ENCODE peak calls at places on chromosome 15, in five cellular contexts. One of them, this sample, is unnamed.

GRCh38 chr15:43185161-43186002 is at the start of gene CCNDBP1:
- DNase-seq in progenitor cell of endocrine pancreas: peak; percentile 86
- DNase-seq in NB4: peak; percentile 97
- DNase-seq in body of pancreas: peak; percentile 98
- DNase-seq in Calu3: peak; percentile 92
- DNase-seq in this sample: peak; percentile 96

GRCh38 chr15:48250640-48251076 is 44.6 kb downstream of the SLC12A1 start:
- DNase-seq in progenitor cell of endocrine pancreas: no peak
- DNase-seq in body of pancreas: peak; percentile 37
- DNase-seq in Calu3: peak; percentile 50
- DNase-seq in NB4: peak; percentile 62
- DNase-seq in this sample: peak; percentile 43

GRCh38 chr15:42274693-42274971 is 1.4 kb upstream of the TMEM87A start:
- DNase-seq in Calu3: no peak
- DNase-seq in progenitor cell of endocrine pancreas: no peak
- DNase-seq in body of pancreas: no peak
- DNase-seq in NB4: peak; percentile 35
- DNase-seq in this sample: no peak

GRCh38 chr15:63896336-63897115 is 62.8 kb upstream of the HERC1 start:
- DNase-seq in progenitor cell of endocrine pancreas: no peak
- DNase-seq in Calu3: peak; percentile 48
- DNase-seq in NB4: peak; percentile 92
- DNase-seq in body of pancreas: peak; percentile 68
- DNase-seq in this sample: peak; percentile 71

GRCh38 chr15:64333986-64334385 is 22.0 kb downstream of the CSNK1G1 start:
- DNase-seq in Calu3: no peak
- DNase-seq in progenitor cell of endocrine pancreas: no peak
- DNase-seq in NB4: no peak
- DNase-seq in body of pancreas: no peak
- DNase-seq in this sample: no peak

GRCh38 chr15:54345827-54346226 is 367.6 kb downstream of the UNC13C start:
- DNase-seq in Calu3: no peak
- DNase-seq in body of pancreas: no peak
- DNase-seq in progenitor cell of endocrine pancreas: no peak
- DNase-seq in NB4: no peak
- DNase-seq in this sample: no peak

GRCh38 chr15:94293411-94294402 is 62.3 kb downstream of the MCTP2 start:
- DNase-seq in Calu3: no peak
- DNase-seq in progenitor cell of endocrine pancreas: no peak
- DNase-seq in NB4: no peak
- DNase-seq in body of pancreas: no peak
- DNase-seq in this sample: no peak

GRCh38 chr15:53312707-53313106 is 446.8 kb downstream of the WDR72 start:
- DNase-seq in NB4: no peak
- DNase-seq in body of pancreas: no peak
- DNase-seq in progenitor cell of endocrine pancreas: no peak
- DNase-seq in Calu3: no peak
- DNase-seq in this sample: no peak

GRCh38 chr15:93235926-93236781 is 147.1 kb upstream of the RGMA start:
- DNase-seq in body of pancreas: peak; percentile 77
- DNase-seq in progenitor cell of endocrine pancreas: no peak
- DNase-seq in Calu3: no peak
- DNase-seq in NB4: peak; percentile 90
- DNase-seq in this sample: no peak

GRCh38 chr15:59828262-59828661 is 139.1 kb upstream of the BNIP2 start:
- DNase-seq in body of pancreas: no peak
- DNase-seq in NB4: no peak
- DNase-seq in Calu3: no peak
- DNase-seq in progenitor cell of endocrine pancreas: no peak
- DNase-seq in this sample: no peak

GRCh38 chr15:26759991-26760390 is 12.9 kb downstream of the GABRB3 start:
- DNase-seq in body of pancreas: no peak
- DNase-seq in NB4: no peak
- DNase-seq in progenitor cell of endocrine pancreas: no peak
- DNase-seq in Calu3: no peak
- DNase-seq in this sample: no peak

GRCh38 chr15:100005715-100006114 is 272.5 kb upstream of the LYSMD4 start:
- DNase-seq in progenitor cell of endocrine pancreas: no peak
- DNase-seq in NB4: no peak
- DNase-seq in Calu3: no peak
- DNase-seq in body of pancreas: no peak
- DNase-seq in this sample: no peak

GRCh38 chr15:85091990-85092389 is 110.3 kb downstream of the PDE8A start:
- DNase-seq in NB4: no peak
- DNase-seq in progenitor cell of endocrine pancreas: no peak
- DNase-seq in body of pancreas: no peak
- DNase-seq in Calu3: no peak
- DNase-seq in this sample: no peak

GRCh38 chr15:70703483-70703882 is 59.9 kb downstream of the UACA start:
- DNase-seq in Calu3: peak; percentile 28
- DNase-seq in NB4: no peak
- DNase-seq in progenitor cell of endocrine pancreas: no peak
- DNase-seq in body of pancreas: no peak
- DNase-seq in this sample: no peak

GRCh38 chr15:78216276-78217229 is 17.8 kb downstream of the ACSBG1 start:
- DNase-seq in body of pancreas: peak; percentile 98
- DNase-seq in Calu3: peak; percentile 77
- DNase-seq in NB4: no peak
- DNase-seq in progenitor cell of endocrine pancreas: no peak
- DNase-seq in this sample: no peak

GRCh38 chr15:43239732-43240491 is 19.1 kb upstream of the EPB42 start:
- DNase-seq in body of pancreas: no peak
- DNase-seq in Calu3: no peak
- DNase-seq in progenitor cell of endocrine pancreas: no peak
- DNase-seq in NB4: peak; percentile 96
- DNase-seq in this sample: peak; percentile 56

GRCh38 chr15:68584704-68585573 is 6.1 kb downstream of the CORO2B start:
- DNase-seq in body of pancreas: no peak
- DNase-seq in NB4: no peak
- DNase-seq in progenitor cell of endocrine pancreas: no peak
- DNase-seq in Calu3: no peak
- DNase-seq in this sample: no peak

GRCh38 chr15:58513681-58514336 is 82.0 kb downstream of the LIPC start:
- DNase-seq in NB4: no peak
- DNase-seq in body of pancreas: no peak
- DNase-seq in progenitor cell of endocrine pancreas: no peak
- DNase-seq in Calu3: no peak
- DNase-seq in this sample: no peak

GRCh38 chr15:76829939-76830338 is 75.2 kb downstream of the SCAPER start:
- DNase-seq in progenitor cell of endocrine pancreas: no peak
- DNase-seq in body of pancreas: no peak
- DNase-seq in Calu3: no peak
- DNase-seq in NB4: no peak
- DNase-seq in this sample: no peak

GRCh38 chr15:81296673-81297072 is 27.3 kb downstream of the STARD5 start:
- DNase-seq in body of pancreas: peak; percentile 69
- DNase-seq in Calu3: no peak
- DNase-seq in NB4: peak; percentile 96
- DNase-seq in progenitor cell of endocrine pancreas: no peak
- DNase-seq in this sample: peak; percentile 89

GRCh38 chr15:33341943-33342342 is 31.2 kb downstream of the RYR3 start:
- DNase-seq in body of pancreas: no peak
- DNase-seq in progenitor cell of endocrine pancreas: no peak
- DNase-seq in NB4: no peak
- DNase-seq in Calu3: no peak
- DNase-seq in this sample: no peak

GRCh38 chr15:57485869-57486268 is 105.8 kb upstream of the MYZAP start:
- DNase-seq in NB4: no peak
- DNase-seq in Calu3: peak; percentile 88
- DNase-seq in body of pancreas: peak; percentile 79
- DNase-seq in progenitor cell of endocrine pancreas: no peak
- DNase-seq in this sample: no peak

GRCh38 chr15:38304486-38304885 is 51.9 kb downstream of the SPRED1 start:
- DNase-seq in Calu3: no peak
- DNase-seq in NB4: no peak
- DNase-seq in body of pancreas: no peak
- DNase-seq in progenitor cell of endocrine pancreas: no peak
- DNase-seq in this sample: no peak

GRCh38 chr15:59437473-59437776 is 561 bp upstream of the FAM81A start:
- DNase-seq in NB4: no peak
- DNase-seq in Calu3: no peak
- DNase-seq in body of pancreas: no peak
- DNase-seq in progenitor cell of endocrine pancreas: no peak
- DNase-seq in this sample: no peak

GRCh38 chr15:55588818-55589122 is 625 bp upstream of the PYGO1 start:
- DNase-seq in progenitor cell of endocrine pancreas: no peak
- DNase-seq in Calu3: no peak
- DNase-seq in NB4: no peak
- DNase-seq in body of pancreas: no peak
- DNase-seq in this sample: no peak

DNA sequence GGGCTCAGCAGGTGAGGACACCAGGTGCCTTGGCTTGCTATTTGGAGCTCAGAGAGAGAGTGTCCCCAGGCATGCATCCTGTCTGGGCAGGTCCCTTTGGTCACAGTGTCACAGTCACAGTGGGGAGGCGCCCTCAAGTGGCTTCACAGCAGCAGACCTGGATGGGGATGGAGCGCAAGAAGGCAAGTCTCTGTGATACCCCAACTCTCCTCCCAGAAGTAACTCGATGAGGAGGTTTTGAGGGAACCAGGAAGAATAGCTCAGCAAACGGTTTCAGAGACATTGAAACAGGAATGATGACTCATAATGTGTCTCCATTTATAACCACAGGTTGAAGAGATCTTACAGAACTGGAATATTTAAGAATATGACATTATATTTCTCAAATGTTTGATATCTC is 66.5 kb upstream of the SH3GL3 start:
- DNase-seq in progenitor cell of endocrine pancreas: peak; percentile 28
- DNase-seq in body of pancreas: peak; percentile 47
- DNase-seq in NB4: peak; percentile 50
- DNase-seq in Calu3: peak; percentile 79
- DNase-seq in this sample: peak; percentile 67
- TF ChIP-seq CTCF in progenitor cell of endocrine pancreas: peak; percentile 59
- TF ChIP-seq CTCF in body of pancreas: peak; percentile 26
- TF ChIP-seq CTCF in NB4: peak; percentile 36
- TF ChIP-seq CTCF in Calu3: no peak
- TF ChIP-seq CTCF in this sample: peak; percentile 18

GRCh38 chr15:45660231-45660979 is 25.6 kb downstream of the SQOR start:
- DNase-seq in progenitor cell of endocrine pancreas: no peak
- DNase-seq in body of pancreas: no peak
- DNase-seq in Calu3: peak; percentile 31
- DNase-seq in NB4: no peak
- DNase-seq in this sample: no peak
- TF ChIP-seq CTCF in progenitor cell of endocrine pancreas: no peak
- TF ChIP-seq CTCF in body of pancreas: no peak
- TF ChIP-seq CTCF in Calu3: no peak
- TF ChIP-seq CTCF in NB4: no peak
- TF ChIP-seq CTCF in this sample: no peak

GRCh38 chr15:74835312-74835823 is 7.6 kb downstream of the ULK3 start:
- DNase-seq in body of pancreas: peak; percentile 59
- DNase-seq in NB4: peak; percentile 62
- DNase-seq in progenitor cell of endocrine pancreas: peak; percentile 69
- DNase-seq in Calu3: peak; percentile 92
- DNase-seq in this sample: peak; percentile 59

GRCh38 chr15:74838117-74838516 is 4.8 kb downstream of the ULK3 start:
- DNase-seq in progenitor cell of endocrine pancreas: no peak
- DNase-seq in NB4: no peak
- DNase-seq in body of pancreas: no peak
- DNase-seq in Calu3: no peak
- DNase-seq in this sample: no peak

GRCh38 chr15:74838746-74839525 is 4.0 kb downstream of the ULK3 start:
- DNase-seq in body of pancreas: no peak
- DNase-seq in Calu3: no peak
- DNase-seq in progenitor cell of endocrine pancreas: no peak
- DNase-seq in NB4: peak; percentile 53
- DNase-seq in this sample: no peak

GRCh38 chr15:74836846-74837245 is 6.1 kb downstream of the ULK3 start:
- DNase-seq in body of pancreas: no peak
- DNase-seq in progenitor cell of endocrine pancreas: no peak
- DNase-seq in NB4: no peak
- DNase-seq in Calu3: no peak
- DNase-seq in this sample: no peak

GRCh38 chr15:74837482-74837881 is 5.5 kb downstream of the ULK3 start:
- DNase-seq in NB4: no peak
- DNase-seq in progenitor cell of endocrine pancreas: no peak
- DNase-seq in Calu3: no peak
- DNase-seq in body of pancreas: no peak
- DNase-seq in this sample: peak; percentile 26
- TF ChIP-seq CTCF in NB4: no peak
- TF ChIP-seq CTCF in progenitor cell of endocrine pancreas: no peak
- TF ChIP-seq CTCF in Calu3: no peak
- TF ChIP-seq CTCF in body of pancreas: no peak
- TF ChIP-seq CTCF in this sample: no peak

DNA sequence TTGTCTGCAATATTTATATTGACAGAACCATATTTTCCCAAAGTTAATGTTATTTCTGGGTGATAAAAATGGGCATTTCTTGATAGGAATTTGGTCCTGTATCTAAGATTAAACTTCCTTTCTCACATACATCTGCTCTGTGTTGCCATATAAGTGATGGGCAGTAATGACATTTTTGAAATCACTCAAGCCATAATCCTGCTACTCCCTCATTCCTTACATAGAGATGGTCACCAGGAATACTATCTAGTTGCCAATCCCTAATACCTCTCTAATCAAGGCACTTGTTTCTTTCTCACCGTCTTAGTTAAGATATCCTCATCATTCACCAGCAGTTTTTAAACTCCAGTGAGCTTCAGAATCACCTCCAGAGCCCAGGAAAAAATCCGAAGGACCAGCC is 68.4 kb downstream of the FSIP1 start:
- DNase-seq in progenitor cell of endocrine pancreas: no peak
- DNase-seq in body of pancreas: no peak
- DNase-seq in NB4: no peak
- DNase-seq in Calu3: no peak
- DNase-seq in this sample: no peak
- TF ChIP-seq CTCF in progenitor cell of endocrine pancreas: no peak
- TF ChIP-seq CTCF in body of pancreas: no peak
- TF ChIP-seq CTCF in NB4: no peak
- TF ChIP-seq CTCF in Calu3: no peak
- TF ChIP-seq CTCF in this sample: no peak

GRCh38 chr15:34987982-34988873 is at the start of gene ZNF770:
- DNase-seq in NB4: peak; percentile 85
- DNase-seq in body of pancreas: peak; percentile 83
- DNase-seq in progenitor cell of endocrine pancreas: peak; percentile 80
- DNase-seq in Calu3: peak; percentile 55
- DNase-seq in this sample: peak; percentile 79
- TF ChIP-seq CTCF in NB4: no peak
- TF ChIP-seq CTCF in body of pancreas: no peak
- TF ChIP-seq CTCF in progenitor cell of endocrine pancreas: no peak
- TF ChIP-seq CTCF in Calu3: no peak
- TF ChIP-seq CTCF in this sample: no peak

This sample was measured in activated CD8-positive, alpha-beta T cell treated with anti-CD3 and anti-CD28 coated beads for 36 hours.